ENCODE peak calls at places on chromosomes 4 and X, in eight cellular contexts. C is uterus, Q is mucosa of descending colon, N is IMR-90, J is A549, S is tibial artery, H is Caco-2, F is sigmoid colon. I is an unnamed sample. For H3K4me1, the result is how much of the 10 kb centered on the place peaks cover.

GRCh38 chr4:113435893-113436292 is 325.6 kb downstream of the CAMK2D start:
- DNase-seq in C (peak), Q (peak), N (peak), J (no peak), S (peak), H (no peak), F (peak), I (peak)

GRCh38 chr4:73872331-73873108 is 3.3 kb downstream of the CXCL1 start:
- DNase-seq in C (no peak), Q (no peak), N (no peak), J (no peak), S (no peak), H (no peak), F (no peak), I (no peak)

GRCh38 chr4:133856736-133857355 is 344.7 kb downstream of the PABPC4L start:
- DNase-seq in C (no peak), Q (no peak), N (peak), J (no peak), S (no peak), H (no peak), F (no peak), I (no peak)

GRCh38 chr4:26023191-26023972 is 109.4 kb downstream of the SMIM20 start:
- DNase-seq in C (no peak), Q (no peak), N (no peak), J (no peak), S (no peak), H (no peak), F (no peak), I (no peak)

GRCh38 chrX:53398216-53398615 is 24.2 kb downstream of the SMC1A start:
- DNase-seq in C (no peak), Q (no peak), N (no peak), J (no peak), S (no peak), H (no peak), F (no peak), I (no peak)

GRCh38 chr4:179472164-179472563 is 2029.9 kb upstream of the AGA start:
- DNase-seq in C (no peak), Q (no peak), N (no peak), J (no peak), S (no peak), H (no peak), F (no peak), I (no peak)

GRCh38 chrX:38069991-38070390 is 63.6 kb downstream of the SYTL5 start:
- DNase-seq in C (no peak), Q (no peak), N (no peak), J (no peak), S (no peak), H (no peak), F (no peak), I (no peak)

GRCh38 chrX:11386001-11386523 is 92.8 kb downstream of the AMELX start:
- DNase-seq in C (peak), Q (no peak), N (peak), J (no peak), S (peak), H (peak), F (no peak), I (no peak)

GRCh38 chr4:4277531-4277930 is 12.4 kb downstream of the LYAR start:
- DNase-seq in C (no peak), Q (no peak), N (no peak), J (no peak), S (no peak), H (no peak), F (no peak), I (no peak)

GRCh38 chr4:110480031-110480549 is 4.1 kb downstream of the ENPEP start:
- DNase-seq in C (peak), Q (no peak), N (peak), J (no peak), S (no peak), H (no peak), F (no peak), I (peak)

GRCh38 chrX:34810364-34810763 is 132.2 kb upstream of the FAM47B start:
- DNase-seq in C (no peak), Q (no peak), N (peak), J (no peak), S (no peak), H (no peak), F (no peak), I (no peak)

GRCh38 chr4:184409911-184410692 is 64.2 kb downstream of the IRF2 start:
- DNase-seq in C (no peak), Q (no peak), N (no peak), J (no peak), S (no peak), H (no peak), F (no peak), I (no peak)

GRCh38 chr4:41410049-41410448 is 127.9 kb upstream of the LIMCH1 start:
- DNase-seq in C (no peak), Q (no peak), N (peak), J (no peak), S (no peak), H (no peak), F (no peak), I (no peak)

GRCh38 chrX:17039826-17040225 is 93.4 kb downstream of the REPS2 start:
- DNase-seq in C (no peak), Q (no peak), N (peak), J (no peak), S (no peak), H (no peak), F (no peak), I (no peak)

GRCh38 chr4:8817081-8817812 is 54.4 kb downstream of the HMX1 start:
- DNase-seq in C (no peak), Q (no peak), N (no peak), J (no peak), S (no peak), H (peak), F (no peak), I (no peak)

GRCh38 chr4:121155893-121156292 is 8.2 kb downstream of the TNIP3 start:
- DNase-seq in C (no peak), Q (no peak), N (peak), J (peak), S (no peak), H (no peak), F (no peak), I (peak)

GRCh38 chr4:8559011-8559410 is 21.2 kb upstream of the GPR78 start:
- DNase-seq in C (no peak), Q (no peak), N (no peak), J (no peak), S (no peak), H (no peak), F (no peak), I (no peak)

GRCh38 chr4:46032061-46032460 is 91.8 kb downstream of the GABRG1 start:
- DNase-seq in C (no peak), Q (no peak), N (no peak), J (no peak), S (no peak), H (no peak), F (no peak), I (no peak)

GRCh38 chr4:56424697-56425514 is 10.5 kb downstream of the PPAT start:
- DNase-seq in C (peak), Q (peak), N (peak), J (peak), S (no peak), H (no peak), F (no peak), I (peak)

GRCh38 chr4:164937576-164938270 is 39.7 kb downstream of the TRIM61 start:
- DNase-seq in C (no peak), Q (peak), N (peak), J (no peak), S (no peak), H (no peak), F (no peak), I (peak)

GRCh38 chr4:83961575-83961974 is 425.7 kb downstream of the GPAT3 start:
- DNase-seq in C (no peak), Q (no peak), N (peak), J (no peak), S (no peak), H (no peak), F (no peak), I (peak)

GRCh38 chr4:10371869-10372471 is 85.3 kb downstream of the ZNF518B start:
- DNase-seq in C (no peak), Q (no peak), N (peak), J (no peak), S (no peak), H (peak), F (no peak), I (no peak)

GRCh38 chrX:65705439-65705838 is 38.0 kb downstream of the MSN start:
- DNase-seq in C (no peak), Q (no peak), N (no peak), J (no peak), S (no peak), H (no peak), F (no peak), I (no peak)
- H3K4me1 ChIP-seq in C (under half), Q (under half), N (under half), J (under half), S (under half), H (under half), F (half or more), I (under half)

GRCh38 chr4:2416564-2417195 is 1.8 kb downstream of the ZFYVE28 start:
- DNase-seq in C (no peak), Q (peak), N (no peak), J (no peak), S (no peak), H (peak), F (no peak), I (no peak)
- H3K4me1 ChIP-seq in C (under half), Q (under half), N (under half), J (under half), S (under half), H (under half), F (under half), I (under half)

GRCh38 chr4:86957214-86957613 is 22.4 kb downstream of the AFF1 start:
- DNase-seq in C (no peak), Q (no peak), N (peak), J (no peak), S (no peak), H (no peak), F (no peak), I (no peak)

GRCh38 chr4:86960557-86960959 is 25.7 kb downstream of the AFF1 start:
- DNase-seq in C (no peak), Q (no peak), N (peak), J (no peak), S (no peak), H (no peak), F (no peak), I (no peak)

GRCh38 chr4:86961605-86962295 is 26.9 kb downstream of the AFF1 start:
- DNase-seq in C (peak), Q (no peak), N (peak), J (no peak), S (no peak), H (no peak), F (no peak), I (peak)

GRCh38 chr4:86961103-86961502 is 26.3 kb downstream of the AFF1 start:
- DNase-seq in C (no peak), Q (no peak), N (no peak), J (no peak), S (no peak), H (no peak), F (no peak), I (no peak)

GRCh38 chr4:86959588-86960500 is 25.0 kb downstream of the AFF1 start:
- DNase-seq in C (no peak), Q (no peak), N (no peak), J (no peak), S (no peak), H (no peak), F (no peak), I (peak)
- H3K4me1 ChIP-seq in C (under half), Q (under half), N (under half), J (half or more), S (under half), H (under half), F (under half), I (half or more)

DNA sequence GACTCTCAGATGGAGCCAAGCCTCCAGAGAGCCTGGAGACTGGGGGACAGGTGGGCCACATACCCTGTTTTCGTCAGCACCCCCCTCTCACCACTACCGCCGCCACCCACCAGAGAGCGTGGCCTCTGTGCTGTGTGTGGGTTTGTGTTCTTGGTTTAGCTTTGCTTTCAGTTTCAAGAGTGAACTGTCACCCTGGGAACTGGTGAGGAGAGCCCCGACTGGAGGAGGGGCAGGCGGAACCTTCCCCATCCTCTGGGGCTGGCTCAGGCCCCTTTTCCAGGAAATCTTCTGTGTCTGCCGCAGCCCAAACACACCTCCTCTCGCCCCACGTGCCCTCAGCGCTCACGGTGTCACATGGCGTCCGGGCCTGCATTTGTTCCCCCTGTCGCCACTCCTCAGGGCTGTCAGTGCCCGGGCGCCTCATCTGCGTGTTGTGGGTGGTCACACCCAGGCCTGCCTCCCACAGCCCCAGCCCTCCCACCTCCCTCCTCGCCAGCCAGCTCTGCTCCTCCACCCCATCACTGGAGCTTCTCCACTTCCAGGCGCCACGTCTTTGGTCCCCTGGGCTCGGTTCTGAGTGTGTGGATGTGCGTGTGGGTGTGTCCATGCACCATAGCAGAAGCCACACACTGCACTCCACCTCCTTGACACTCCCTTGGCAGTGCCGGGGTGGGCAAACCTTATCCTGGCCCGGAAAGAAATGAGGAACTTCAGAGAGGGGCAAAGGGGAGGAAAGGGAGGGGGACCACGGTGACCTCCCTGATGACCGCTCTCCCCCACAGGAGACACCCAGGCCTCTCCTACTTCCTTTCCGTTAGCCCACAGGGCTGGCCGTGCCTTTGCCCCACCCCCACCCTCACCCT is 27.8 kb downstream of the ELF4 start:
- DNase-seq in C (peak), Q (peak), N (no peak), J (no peak), S (peak), H (no peak), F (peak), I (no peak)
- H3K4me1 ChIP-seq in C (under half), Q (under half), N (under half), J (under half), S (under half), H (under half), F (under half), I (under half)

GRCh38 chrX:45784590-45784989 is 583.9 kb upstream of the DIPK2B start:
- DNase-seq in C (no peak), Q (no peak), N (no peak), J (no peak), S (no peak), H (no peak), F (no peak), I (no peak)

GRCh38 chrX:45783002-45783401 is 582.3 kb upstream of the DIPK2B start:
- DNase-seq in C (no peak), Q (no peak), N (no peak), J (no peak), S (no peak), H (no peak), F (no peak), I (no peak)

GRCh38 chrX:45788941-45789348 is 588.3 kb upstream of the DIPK2B start:
- DNase-seq in C (peak), Q (no peak), N (peak), J (no peak), S (no peak), H (no peak), F (peak), I (peak)

GRCh38 chrX:45788315-45788714 is 587.6 kb upstream of the DIPK2B start:
- DNase-seq in C (no peak), Q (no peak), N (no peak), J (no peak), S (no peak), H (no peak), F (no peak), I (no peak)
- H3K4me1 ChIP-seq in C (under half), Q (under half), N (under half), J (under half), S (under half), H (under half), F (under half), I (under half)